ENCODE peak calls at places on chromosomes 12 and 14, in five cellular contexts. T, E, F, B and L are unnamed samples. For H3K27me3, the result is how much of the 10 kb centered on the place peaks cover.

GRCh38 chr14:50319293-50319692 is 7.2 kb downstream of the DMAC2L start:
- DNase-seq in T (no peak), E (no peak), F (no peak), B (peak), L (no peak)

GRCh38 chr14:20440465-20440864 is 4.5 kb upstream of the KLHL33 start:
- DNase-seq in T (no peak), E (no peak), F (no peak), B (no peak), L (no peak)

GRCh38 chr12:25723286-25723685 is 170.2 kb upstream of the LMNTD1 start:
- DNase-seq in T (no peak), E (no peak), F (no peak), B (no peak), L (peak)

GRCh38 chr12:76028649-76029277 is 2.8 kb downstream of the PHLDA1 start:
- DNase-seq in T (no peak), E (no peak), F (no peak), B (no peak), L (no peak)

GRCh38 chr12:15854916-15855315 is 27.3 kb upstream of the STRAP start:
- DNase-seq in T (no peak), E (no peak), F (no peak), B (no peak), L (no peak)

GRCh38 chr12:45369065-45369464 is 153.2 kb downstream of the ANO6 start:
- DNase-seq in T (peak), E (no peak), F (no peak), B (peak), L (no peak)

GRCh38 chr12:84070311-84070710 is 842.3 kb downstream of the SLC6A15 start:
- DNase-seq in T (no peak), E (no peak), F (peak), B (no peak), L (no peak)

GRCh38 chr14:79260406-79260805 is 950.9 kb downstream of the DIO2 start:
- DNase-seq in T (no peak), E (no peak), F (no peak), B (no peak), L (no peak)

GRCh38 chr14:56244138-56244789 is 126.1 kb downstream of the PELI2 start:
- DNase-seq in T (no peak), E (no peak), F (no peak), B (peak), L (no peak)

GRCh38 chr12:125794401-125794800 is 729.2 kb downstream of the AACS start:
- DNase-seq in T (no peak), E (no peak), F (no peak), B (no peak), L (no peak)

GRCh38 chr12:96670334-96670899 is 181.0 kb downstream of the CFAP54 start:
- DNase-seq in T (peak), E (no peak), F (no peak), B (no peak), L (no peak)

GRCh38 chr12:31005944-31006361 is 67.7 kb upstream of the DDX11 start:
- DNase-seq in T (no peak), E (no peak), F (no peak), B (peak), L (no peak)

GRCh38 chr14:66099451-66099850 is 386.7 kb upstream of the CCDC196 start:
- DNase-seq in T (no peak), E (no peak), F (no peak), B (no peak), L (no peak)

GRCh38 chr14:85527458-85527857 is 2.5 kb upstream of the FLRT2 start:
- DNase-seq in T (no peak), E (no peak), F (no peak), B (peak), L (no peak)

GRCh38 chr14:85530626-85531025 is 682 bp downstream of the FLRT2 start:
- DNase-seq in T (no peak), E (no peak), F (no peak), B (no peak), L (no peak)

GRCh38 chr14:85529803-85530574 is at the start of gene FLRT2:
- DNase-seq in T (peak), E (no peak), F (peak), B (no peak), L (peak)

GRCh38 chr14:85528080-85528881 is 1.7 kb upstream of the FLRT2 start:
- DNase-seq in T (peak), E (no peak), F (no peak), B (peak), L (peak)

DNA sequence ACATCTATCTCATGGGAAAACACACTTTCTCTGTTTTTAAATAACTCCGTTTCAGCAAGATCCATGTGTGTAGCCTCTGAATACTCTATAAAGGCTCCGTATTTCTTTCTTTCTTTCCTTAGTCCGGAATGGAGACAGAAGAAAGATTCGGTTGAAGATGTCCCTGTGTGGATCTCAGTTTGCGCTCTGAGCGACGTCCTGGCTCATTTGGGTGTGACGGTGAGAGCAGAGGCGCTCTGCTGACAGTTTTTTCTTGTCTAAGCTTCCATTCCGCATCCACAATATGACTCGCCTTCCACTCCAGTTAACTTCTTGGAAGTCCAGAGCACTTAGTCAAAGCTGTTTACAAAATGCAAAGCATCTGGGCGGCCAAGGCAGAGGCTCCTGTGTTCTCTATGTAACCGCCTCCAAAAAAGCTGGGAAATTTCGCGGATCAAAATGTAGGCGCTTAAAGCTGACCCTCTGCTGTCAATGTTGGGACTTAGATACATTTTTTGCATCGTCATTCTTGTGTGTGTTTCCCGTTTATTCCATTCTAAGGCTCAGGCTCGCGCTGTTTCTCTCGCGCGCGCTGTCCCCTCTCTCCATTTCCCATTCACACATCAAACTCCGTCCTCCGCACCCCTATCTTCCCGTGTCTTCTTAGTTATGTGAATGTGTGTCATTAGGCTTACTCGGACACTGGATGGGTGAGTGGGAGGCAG is 910 bp upstream of the FLRT2 start:
- DNase-seq in T (peak), E (no peak), F (no peak), B (peak), L (peak)
- H3K27me3 ChIP-seq in T (under half), E (under half), F (under half), B (under half), L (under half)

GRCh38 chr12:51837286-51837685 is 11.2 kb downstream of the FIGNL2 start:
- DNase-seq in T (no peak), E (no peak), F (no peak), B (no peak), L (no peak)

GRCh38 chr12:51838762-51839161 is 9.8 kb downstream of the FIGNL2 start:
- DNase-seq in T (no peak), E (no peak), F (peak), B (no peak), L (no peak)

GRCh38 chr12:51839310-51839943 is 9.1 kb downstream of the FIGNL2 start:
- DNase-seq in T (no peak), E (no peak), F (no peak), B (no peak), L (no peak)

GRCh38 chr12:51836833-51837184 is 11.7 kb downstream of the FIGNL2 start:
- DNase-seq in T (no peak), E (no peak), F (no peak), B (no peak), L (no peak)

GRCh38 chr12:51838036-51838435 is 10.5 kb downstream of the FIGNL2 start:
- DNase-seq in T (no peak), E (no peak), F (no peak), B (no peak), L (no peak)
- H3K27me3 ChIP-seq in T (under half), E (under half), F (under half), B (under half), L (under half)

GRCh38 chr12:132601171-132601883 is 9.1 kb downstream of the LRCOL1 start:
- DNase-seq in T (no peak), E (no peak), F (no peak), B (no peak), L (no peak)
- H3K27me3 ChIP-seq in T (under half), E (under half), F (under half), B (under half), L (under half)

GRCh38 chr14:23572524-23572828 is 4.9 kb upstream of the AP1G2 start:
- DNase-seq in T (no peak), E (no peak), F (no peak), B (no peak), L (no peak)

GRCh38 chr14:23572841-23573240 is 5.2 kb upstream of the AP1G2 start:
- DNase-seq in T (peak), E (no peak), F (no peak), B (no peak), L (no peak)

GRCh38 chr14:23573384-23573783 is 5.2 kb downstream of the JPH4 start:
- DNase-seq in T (peak), E (no peak), F (no peak), B (no peak), L (peak)

GRCh38 chr14:23577004-23577681 is 1.4 kb downstream of the JPH4 start:
- DNase-seq in T (peak), E (no peak), F (no peak), B (no peak), L (no peak)

GRCh38 chr14:23575086-23575485 is 3.5 kb downstream of the JPH4 start:
- DNase-seq in T (no peak), E (no peak), F (no peak), B (no peak), L (no peak)
- H3K27me3 ChIP-seq in T (half or more), E (under half), F (under half), B (under half), L (under half)

GRCh38 chr12:132205271-132206092 is 61.2 kb downstream of the NOC4L start:
- DNase-seq in T (no peak), E (no peak), F (no peak), B (no peak), L (no peak)
- H3K27me3 ChIP-seq in T (under half), E (under half), F (under half), B (under half), L (under half)

GRCh38 chr14:99542566-99542965 is 61.4 kb downstream of the CCNK start:
- DNase-seq in T (no peak), E (no peak), F (no peak), B (no peak), L (no peak)

GRCh38 chr14:99544971-99545370 is 59.0 kb downstream of the CCDC85C start:
- DNase-seq in T (no peak), E (no peak), F (no peak), B (no peak), L (no peak)

GRCh38 chr14:99545574-99545973 is 58.4 kb downstream of the CCDC85C start:
- DNase-seq in T (no peak), E (no peak), F (no peak), B (no peak), L (no peak)

GRCh38 chr14:99543369-99543768 is 60.6 kb downstream of the CCDC85C start:
- DNase-seq in T (no peak), E (no peak), F (no peak), B (no peak), L (no peak)

DNA sequence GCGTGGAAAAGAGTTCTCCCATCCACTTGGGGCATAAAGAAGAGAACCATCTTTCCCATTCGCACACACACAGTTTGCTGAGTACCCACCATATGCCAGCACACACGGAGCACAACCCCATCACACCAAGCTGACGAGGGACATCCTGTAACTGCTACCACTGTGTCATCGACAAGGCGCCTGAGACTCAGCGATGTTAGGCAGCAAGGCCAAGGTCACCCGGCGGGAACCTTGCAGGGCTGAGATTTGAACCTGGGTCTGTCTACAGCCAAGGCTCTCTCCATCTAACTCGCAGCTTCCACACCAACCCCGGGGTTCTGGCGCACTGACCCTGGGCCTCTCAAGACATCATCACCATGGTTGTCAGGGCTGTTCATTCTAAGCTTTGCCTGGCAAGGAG is 60.0 kb downstream of the CCDC85C start:
- DNase-seq in T (no peak), E (no peak), F (no peak), B (no peak), L (peak)
- H3K27me3 ChIP-seq in T (under half), E (under half), F (under half), B (under half), L (under half)

DNA sequence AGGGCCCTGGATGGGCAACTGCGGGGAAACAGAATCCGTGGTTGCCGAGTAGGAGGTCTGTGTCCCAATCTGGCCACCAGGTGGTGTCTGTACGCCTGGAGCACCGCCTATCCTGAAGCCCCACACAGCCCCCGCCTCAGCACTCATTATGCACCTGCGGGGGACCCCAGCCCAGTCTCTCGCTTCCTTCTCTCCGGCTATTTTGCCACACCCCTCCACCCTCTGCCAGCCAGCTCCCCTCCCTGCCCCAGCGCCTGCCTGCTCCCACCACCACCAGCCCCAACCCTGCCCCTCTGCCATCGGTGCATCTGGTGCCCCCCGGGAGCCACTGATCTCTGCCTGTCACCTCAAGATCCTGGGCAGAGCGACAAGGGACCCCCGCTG is 2.2 kb upstream of the NXPH4 start:
- DNase-seq in T (peak), E (peak), F (peak), B (peak), L (peak)
- H3K27me3 ChIP-seq in T (under half), E (half or more), F (under half), B (under half), L (under half)